ENCODE peak calls at places on chromosomes 5 and 9, in eight cellular contexts. M is GM12878, H is HCT116, C is SK-N-SH, I is HepG2, R is GM23338, S is K562, N is Panc1. X is an unnamed sample. For H3K27me3, the result is how much of the 10 kb centered on the place peaks cover.

GRCh38 chr9:5563886-5564285 is 53.6 kb downstream of the PDCD1LG2 start:
- DNase-seq in C (no peak), H (no peak), S (no peak), I (no peak), N (no peak), R (no peak), M (no peak), X (no peak)

GRCh38 chr5:122195784-122196394 is 66.5 kb downstream of the ZNF474 start:
- DNase-seq in H (peak), C (peak), S (peak), M (no peak), R (peak), I (peak), N (peak), X (no peak)

GRCh38 chr9:123928471-123929176 is 1.3 kb downstream of the DENND1A start:
- DNase-seq in R (no peak), I (no peak), S (peak), N (no peak), C (peak), H (no peak), M (no peak), X (no peak)

GRCh38 chr9:121499427-121500164 is at the start of gene GGTA1:
- DNase-seq in C (peak), M (no peak), H (no peak), S (peak), N (no peak), R (peak), I (no peak), X (no peak)

GRCh38 chr5:181189363-181189961 is 15.5 kb downstream of the TRIM7 start:
- DNase-seq in M (no peak), N (no peak), H (no peak), S (peak), C (no peak), R (peak), I (no peak), X (no peak)

GRCh38 chr5:147426928-147427327 is 82.9 kb downstream of the DPYSL3 start:
- DNase-seq in S (no peak), H (no peak), M (no peak), N (no peak), I (no peak), C (no peak), R (no peak), X (no peak)

GRCh38 chr5:142960309-142960696 is 190.1 kb downstream of the ARHGAP26 start:
- DNase-seq in C (no peak), R (no peak), I (peak), N (peak), H (peak), S (no peak), M (no peak), X (no peak)

GRCh38 chr9:120877276-120878034 is 467 bp upstream of the PHF19 start:
- DNase-seq in C (peak), I (peak), N (no peak), M (no peak), H (no peak), S (peak), R (peak), X (peak)

GRCh38 chr9:136201609-136202448 is 3.1 kb downstream of the LHX3 start:
- DNase-seq in M (no peak), R (peak), C (peak), N (no peak), S (peak), I (no peak), H (no peak), X (no peak)

GRCh38 chr9:91039125-91039834 is 237.7 kb downstream of the SYK start:
- DNase-seq in S (no peak), C (no peak), I (peak), N (no peak), H (no peak), R (no peak), M (no peak), X (no peak)

GRCh38 chr9:77589046-77589795 is 58.9 kb downstream of the GNA14 start:
- DNase-seq in H (no peak), N (no peak), C (no peak), M (no peak), S (no peak), I (no peak), R (no peak), X (no peak)

GRCh38 chr9:93642961-93643360 is 66.6 kb downstream of the PHF2 start:
- DNase-seq in M (no peak), R (no peak), S (no peak), I (no peak), H (no peak), N (no peak), C (no peak), X (no peak)
- TF ChIP-seq REST in M (no peak), R (no peak), S (no peak), I (no peak), H (no peak), N (no peak), C (no peak), X (no peak)

GRCh38 chr5:123855630-123856029 is 343.7 kb downstream of the CSNK1G3 start:
- DNase-seq in C (no peak), N (no peak), M (no peak), I (no peak), R (no peak), S (no peak), H (no peak), X (no peak)
- H3K27me3 ChIP-seq in C (under half), N (under half), M (under half), I (under half), R (under half), S (under half), H (under half), X (under half)

DNA sequence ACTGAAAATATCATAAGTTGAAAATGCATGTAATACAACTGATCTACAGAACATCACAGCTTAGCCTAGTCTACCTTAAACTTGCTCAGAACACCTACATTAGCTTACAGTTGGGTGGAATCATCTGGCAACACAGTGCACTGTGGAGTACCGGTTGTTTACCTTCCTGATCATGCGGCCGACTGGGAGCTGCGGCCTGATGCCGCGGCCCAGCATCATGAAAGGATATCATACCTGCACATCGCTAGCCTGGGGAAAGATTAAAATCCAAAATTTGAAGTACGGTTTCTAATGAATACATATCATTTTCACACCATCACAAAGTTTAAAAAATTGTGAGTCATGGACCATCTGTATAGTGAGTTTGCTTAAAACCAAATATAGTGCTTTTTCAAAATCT is 1.8 kb downstream of the HACD4 start:
- DNase-seq in M (no peak), C (no peak), N (no peak), R (no peak), I (no peak), H (no peak), S (no peak), X (no peak)
- TF ChIP-seq REST in M (no peak), C (no peak), N (no peak), R (no peak), I (no peak), H (no peak), S (no peak), X (no peak)

DNA sequence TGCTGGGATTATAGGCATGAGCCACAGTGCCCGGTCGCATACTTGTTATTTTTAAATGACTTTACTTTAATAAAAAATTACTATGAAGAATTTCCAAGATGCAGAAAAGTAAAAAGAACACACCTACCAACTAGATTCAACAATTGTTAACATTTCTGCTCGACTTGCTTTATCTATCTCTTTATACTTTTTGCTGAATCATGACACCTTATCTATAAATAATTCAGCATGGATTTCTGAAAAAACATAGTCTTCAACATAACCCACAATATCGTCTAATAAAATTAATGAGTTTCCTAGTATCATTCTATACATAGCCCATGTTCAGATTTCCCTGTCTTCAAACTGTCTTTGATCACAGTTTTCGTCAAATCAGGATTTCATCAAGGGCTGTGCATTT is 25.9 kb downstream of the HMCN2 start:
- DNase-seq in I (no peak), N (no peak), C (no peak), R (no peak), H (no peak), S (no peak), M (no peak), X (no peak)
- H3K27me3 ChIP-seq in I (under half), N (under half), C (under half), R (under half), H (half or more), S (half or more), M (under half), X (under half)

DNA sequence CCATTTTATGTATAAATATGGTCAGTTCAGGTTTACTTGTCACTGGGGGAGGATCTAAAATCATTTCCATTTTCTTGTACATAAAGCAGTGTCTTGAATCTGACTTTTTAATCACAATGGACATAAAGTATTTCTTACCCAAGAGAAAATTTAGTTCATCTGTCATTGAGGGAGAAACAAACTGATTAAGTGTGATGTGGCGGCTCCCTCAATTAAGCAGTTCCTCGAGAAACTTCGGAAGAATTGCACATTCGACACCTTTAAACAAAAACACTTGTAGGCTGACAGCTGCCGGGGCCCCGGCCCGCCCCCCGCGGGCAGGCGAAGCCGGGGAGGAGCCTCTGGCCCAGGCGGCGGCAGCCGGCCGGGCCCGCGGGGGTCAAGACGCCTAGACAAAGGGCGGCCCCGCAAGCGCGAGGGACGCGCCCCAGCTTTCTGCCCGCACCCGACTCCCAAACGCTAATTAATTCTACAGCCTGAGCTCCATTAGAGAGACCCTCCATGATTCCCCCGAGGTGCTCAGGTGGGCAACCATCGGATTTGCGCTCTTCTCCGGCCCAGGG is 798 bp downstream of the TRIM36 start:
- DNase-seq in I (no peak), S (peak), M (no peak), R (peak), H (no peak), N (no peak), C (peak), X (no peak)
- TF ChIP-seq REST in I (no peak), S (no peak), M (no peak), R (no peak), H (no peak), N (no peak), C (no peak), X (no peak)

X was measured in HL-60.